ENCODE peak calls at places on chromosomes 2 and 18, in six cellular contexts. M, I, L, W, Z and P are unnamed samples.

GRCh38 chr18:63795611-63796010 is 20.4 kb downstream of the SERPINB7 start:
- DNase-seq in M (peak; percentile 34), I (no peak), L (no peak), W (no peak), Z (peak; percentile 7), P (no peak)

GRCh38 chr2:96325038-96325883 is at the start of gene ITPRIPL1:
- DNase-seq in M (no peak), I (no peak), L (no peak), W (no peak), Z (no peak), P (no peak)

GRCh38 chr2:177585234-177585863 is 192.8 kb downstream of the AGPS start:
- DNase-seq in M (no peak), I (no peak), L (no peak), W (no peak), Z (no peak), P (no peak)

GRCh38 chr2:211396815-211397214 is 840.4 kb downstream of the CPS1 start:
- DNase-seq in M (no peak), I (no peak), L (no peak), W (no peak), Z (no peak), P (no peak)

GRCh38 chr2:227608469-227609338 is 5.9 kb downstream of the SCYGR3 start:
- DNase-seq in M (no peak), I (no peak), L (no peak), W (no peak), Z (no peak), P (no peak)

GRCh38 chr18:63070750-63071502 is 248.6 kb downstream of the BCL2 start:
- DNase-seq in M (no peak), I (no peak), L (no peak), W (no peak), Z (no peak), P (no peak)

GRCh38 chr2:108182489-108182888 is 57.3 kb upstream of the SULT1C3 start:
- DNase-seq in M (peak; percentile 33), I (no peak), L (no peak), W (no peak), Z (no peak), P (peak; percentile 2)

GRCh38 chr2:218002792-218003191 is at the start of gene TNS1:
- DNase-seq in M (no peak), I (no peak), L (peak; percentile 40), W (no peak), Z (peak; percentile 59), P (peak; percentile 62)

GRCh38 chr2:143263045-143263625 is 133.9 kb downstream of the ARHGAP15 start:
- DNase-seq in M (peak; percentile 28), I (no peak), L (no peak), W (no peak), Z (no peak), P (no peak)

GRCh38 chr18:12630136-12630535 is 27.8 kb downstream of the SPIRE1 start:
- DNase-seq in M (peak; percentile 76), I (no peak), L (peak; percentile 44), W (no peak), Z (peak; percentile 34), P (peak; percentile 26)

GRCh38 chr2:239574434-239575156 is 173.8 kb upstream of the HDAC4 start:
- DNase-seq in M (no peak), I (no peak), L (no peak), W (no peak), Z (peak; percentile 1), P (peak; percentile 41)

GRCh38 chr2:190636362-190636761 is 12.5 kb upstream of the NAB1 start:
- DNase-seq in M (peak; percentile 90), I (no peak), L (peak; percentile 86), W (no peak), Z (peak; percentile 88), P (peak; percentile 76)

GRCh38 chr2:235468978-235469694 is 24.7 kb upstream of the AGAP1 start:
- DNase-seq in M (peak; percentile 97), I (no peak), L (peak; percentile 81), W (no peak), Z (peak; percentile 80), P (peak; percentile 89)

GRCh38 chr2:203722411-203722810 is 16.0 kb downstream of the CD28 start:
- DNase-seq in M (peak; percentile 28), I (no peak), L (peak; percentile 39), W (no peak), Z (peak; percentile 22), P (peak; percentile 27)

GRCh38 chr2:164952057-164952702 is 3.1 kb downstream of the SLC38A11 start:
- DNase-seq in M (no peak), I (no peak), L (no peak), W (no peak), Z (no peak), P (no peak)

GRCh38 chr2:7012141-7012809 is 95.1 kb downstream of the RNF144A start:
- DNase-seq in M (no peak), I (no peak), L (peak; percentile 71), W (no peak), Z (peak; percentile 15), P (peak; percentile 27)

GRCh38 chr2:196639180-196640030 is at the start of gene CCDC150:
- DNase-seq in M (peak; percentile 85), I (peak; percentile 89), L (peak; percentile 82), W (peak; percentile 92), Z (peak; percentile 95), P (peak; percentile 90)

GRCh38 chr2:535222-535621 is 142.0 kb downstream of the TMEM18 start:
- DNase-seq in M (peak; percentile 4), I (no peak), L (no peak), W (no peak), Z (no peak), P (no peak)

GRCh38 chr2:177165103-177165583 is 47.5 kb upstream of the HNRNPA3 start:
- DNase-seq in M (no peak), I (no peak), L (peak; percentile 31), W (no peak), Z (peak; percentile 66), P (peak; percentile 72)

GRCh38 chr18:29003194-29003593 is 826.3 kb upstream of the CDH2 start:
- DNase-seq in M (peak; percentile 29), I (no peak), L (no peak), W (no peak), Z (no peak), P (no peak)

GRCh38 chr2:182503886-182504285 is 77.0 kb upstream of the PDE1A start:
- DNase-seq in M (peak; percentile 46), I (no peak), L (peak; percentile 41), W (no peak), Z (peak; percentile 82), P (peak; percentile 16)

GRCh38 chr2:236121546-236121945 is 46.6 kb downstream of the GBX2 start:
- DNase-seq in M (peak; percentile 19), I (no peak), L (no peak), W (no peak), Z (peak; percentile 11), P (no peak)

GRCh38 chr2:95121495-95122196 is at the start of gene MRPS5:
- DNase-seq in M (peak; percentile 37), I (peak; percentile 74), L (peak; percentile 24), W (peak; percentile 89), Z (peak; percentile 67), P (peak; percentile 57)

GRCh38 chr2:178553047-178553446 is 72.8 kb downstream of the PLEKHA3 start:
- DNase-seq in M (peak; percentile 94), I (no peak), L (peak; percentile 85), W (no peak), Z (peak; percentile 72), P (peak; percentile 80)

GRCh38 chr18:40415224-40415791 is 1539.7 kb upstream of the PIK3C3 start:
- DNase-seq in M (no peak), I (no peak), L (no peak), W (no peak), Z (no peak), P (no peak)

GRCh38 chr2:187345338-187345737 is 102.7 kb downstream of the CALCRL start:
- DNase-seq in M (peak; percentile 59), I (no peak), L (no peak), W (no peak), Z (no peak), P (no peak)

GRCh38 chr18:30094556-30094955 is 948.0 kb downstream of the DSC3 start:
- DNase-seq in M (peak; percentile 46), I (no peak), L (peak; percentile 49), W (no peak), Z (peak; percentile 64), P (peak; percentile 10)

GRCh38 chr2:108403494-108403893 is 25.7 kb downstream of the SULT1C4 start:
- DNase-seq in M (no peak), I (no peak), L (peak; percentile 63), W (no peak), Z (peak; percentile 26), P (no peak)

GRCh38 chr18:13500227-13500865 is 226.0 kb downstream of the FAM210A start:
- DNase-seq in M (peak; percentile 80), I (no peak), L (peak; percentile 93), W (no peak), Z (peak; percentile 55), P (peak; percentile 37)